ENCODE peak calls at places on chromosomes 7 and 10, in ten cellular contexts. H is HCT116; B is choroid plexus epithelial cell; J is BJ; G is IMR-90; O is fibroblast of pulmonary artery; F is endothelial cell; Q is CD4-positive, alpha-beta T cell; T is brain microvascular endothelial cell; Y is Calu3. E is an unnamed sample.

GRCh38 chr7:138654616-138655015 is 46.5 kb downstream of the SVOPL start:
- DNase-seq in T (no peak), Q (no peak), H (no peak), O (no peak), F (no peak), G (no peak), B (no peak), Y (no peak), J (no peak), E (no peak)

GRCh38 chr10:100501423-100501822 is 18.2 kb downstream of the SEC31B start:
- DNase-seq in T (no peak), B (no peak), F (no peak), Y (no peak), Q (no peak), G (peak), H (no peak), J (no peak), O (peak), E (peak)

GRCh38 chr10:130179640-130180039 is 43.4 kb downstream of the GLRX3 start:
- DNase-seq in F (peak), Y (no peak), Q (peak), T (peak), H (peak), J (peak), G (peak), B (peak), O (peak), E (peak)

GRCh38 chr10:44647877-44648542 is 263.1 kb upstream of the CXCL12 start:
- DNase-seq in G (peak), T (no peak), J (peak), F (no peak), Y (peak), H (no peak), O (peak), B (peak), Q (no peak), E (peak)

GRCh38 chr7:36840930-36841329 is 116.6 kb upstream of the AOAH start:
- DNase-seq in F (no peak), T (no peak), Y (no peak), J (no peak), O (no peak), H (no peak), G (no peak), Q (no peak), B (no peak), E (no peak)

GRCh38 chr10:131000737-131001136 is 310.8 kb downstream of the TCERG1L start:
- DNase-seq in B (no peak), Y (no peak), H (no peak), G (no peak), Q (no peak), O (no peak), T (no peak), F (no peak), J (no peak), E (no peak)

GRCh38 chr7:155003215-155003999 is 483 bp upstream of the PAXIP1 start:
- DNase-seq in Y (peak), Q (peak), T (peak), F (peak), H (peak), B (peak), O (peak), J (no peak), G (peak), E (peak)

GRCh38 chr7:149245244-149245643 is 5.8 kb downstream of the ZNF212 start:
- DNase-seq in Q (no peak), F (no peak), O (no peak), G (peak), T (no peak), J (no peak), Y (no peak), B (no peak), H (no peak), E (no peak)

GRCh38 chr7:91720255-91720937 is 160.1 kb downstream of the MTERF1 start:
- DNase-seq in Q (no peak), O (peak), G (peak), J (no peak), Y (no peak), T (peak), F (no peak), B (peak), H (no peak), E (no peak)

GRCh38 chr10:1530871-1531517 is 206.3 kb downstream of the ADARB2 start:
- DNase-seq in F (no peak), T (no peak), G (no peak), J (no peak), B (no peak), Q (no peak), H (no peak), O (no peak), Y (no peak), E (no peak)

GRCh38 chr7:8063706-8064297 is 95.2 kb downstream of the GLCCI1 start:
- DNase-seq in Q (no peak), H (no peak), O (peak), T (no peak), G (peak), J (no peak), Y (no peak), B (no peak), F (no peak), E (no peak)

GRCh38 chr10:89697946-89698345 is 3.4 kb upstream of the KIF20B start:
- DNase-seq in Y (no peak), G (no peak), J (no peak), F (no peak), H (no peak), O (no peak), B (no peak), T (no peak), Q (no peak), E (no peak)

GRCh38 chr10:3235996-3236510 is 63.5 kb upstream of the PITRM1 start:
- DNase-seq in Q (no peak), B (no peak), Y (no peak), G (no peak), J (no peak), H (no peak), O (no peak), T (no peak), F (no peak), E (no peak)

GRCh38 chr7:117750612-117751563 is 122.4 kb downstream of the CTTNBP2 start:
- DNase-seq in H (no peak), J (no peak), Q (no peak), G (peak), T (no peak), Y (no peak), B (peak), O (peak), F (no peak), E (peak)

GRCh38 chr7:126605553-126605952 is 647.2 kb downstream of the GRM8 start:
- DNase-seq in J (no peak), F (no peak), B (no peak), Q (no peak), T (no peak), O (no peak), G (no peak), Y (no peak), H (no peak), E (no peak)

GRCh38 chr10:3108575-3109105 is 41.3 kb downstream of the PFKP start:
- DNase-seq in Q (no peak), B (no peak), H (no peak), Y (no peak), T (no peak), G (no peak), J (no peak), O (no peak), F (no peak), E (no peak)

GRCh38 chr7:22728416-22729029 is 1.5 kb downstream of the IL6 start:
- DNase-seq in J (no peak), F (peak), Y (peak), Q (no peak), O (peak), G (peak), B (peak), T (peak), H (peak), E (no peak)

GRCh38 chr10:32953277-32953927 is 4.6 kb downstream of the ITGB1 start:
- DNase-seq in T (no peak), B (no peak), J (no peak), H (no peak), O (no peak), F (no peak), G (no peak), Y (no peak), Q (no peak), E (no peak)

GRCh38 chr7:63008366-63008765 is 990.3 kb upstream of the ZNF722 start:
- DNase-seq in O (no peak), F (no peak), T (no peak), Y (no peak), J (no peak), G (no peak), Q (no peak), B (no peak), H (no peak), E (no peak)

GRCh38 chr7:159141159-159141558 is 3.5 kb downstream of the VIPR2 start:
- DNase-seq in O (no peak), T (no peak), G (no peak), Y (no peak), Q (no peak), B (no peak), F (no peak), J (no peak), H (no peak), E (no peak)

GRCh38 chr7:151624246-151624928 is 104.7 kb upstream of the RHEB start:
- DNase-seq in H (no peak), O (no peak), B (no peak), Q (no peak), J (no peak), F (no peak), T (no peak), G (no peak), Y (no peak), E (no peak)

GRCh38 chr7:151623766-151624165 is 104.1 kb upstream of the RHEB start:
- DNase-seq in J (no peak), Y (no peak), Q (no peak), T (peak), O (peak), B (peak), G (peak), F (no peak), H (no peak), E (no peak)

GRCh38 chr7:151628846-151629604 is 109.3 kb upstream of the RHEB start:
- DNase-seq in Q (no peak), T (no peak), J (no peak), F (no peak), H (no peak), O (no peak), G (no peak), B (no peak), Y (no peak), E (no peak)

GRCh38 chr7:151629873-151630272 is 110.2 kb upstream of the RHEB start:
- DNase-seq in F (no peak), B (no peak), H (no peak), G (no peak), O (no peak), Q (no peak), Y (no peak), T (no peak), J (no peak), E (no peak)

DNA sequence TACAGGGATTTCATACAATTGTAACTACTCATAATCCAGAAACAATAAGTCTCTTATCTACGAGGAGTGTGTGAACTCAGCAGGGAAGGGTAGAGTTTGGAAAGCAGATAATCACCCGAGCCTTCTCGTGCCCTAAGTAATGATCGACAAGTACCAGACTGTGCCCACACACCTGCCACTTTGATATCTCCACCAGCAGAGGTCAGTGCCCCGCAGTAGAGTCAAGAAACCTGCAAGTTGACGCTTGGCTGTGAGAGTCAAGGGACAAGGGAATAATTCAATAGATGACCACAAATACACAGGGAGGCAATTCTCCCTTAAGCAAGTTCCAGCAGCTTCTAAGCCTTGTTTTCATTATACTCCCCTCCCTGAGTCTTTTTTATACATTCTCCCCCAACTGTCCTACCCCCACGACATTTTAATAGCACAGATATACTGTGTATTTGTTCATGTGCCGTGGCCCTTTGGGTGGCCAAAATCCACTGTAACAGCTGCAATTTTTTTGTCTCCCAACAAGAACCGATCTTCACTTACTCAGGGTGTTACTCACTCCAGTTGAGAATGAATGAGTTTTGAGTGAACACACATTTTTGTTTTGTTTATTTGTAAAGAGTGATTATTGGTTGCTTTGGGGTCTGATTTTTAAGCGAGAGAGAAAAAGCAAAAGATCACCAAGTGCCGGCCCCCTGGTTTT is 106.9 kb upstream of the RHEB start:
- DNase-seq in G (no peak), O (no peak), Q (peak), J (no peak), F (peak), B (peak), T (no peak), Y (peak), H (no peak), E (no peak)
- TF ChIP-seq CTCF in G (peak), O (peak), Q (peak), J (peak), F (peak), B (peak), T (peak), Y (peak), H (peak), E (peak)

GRCh38 chr7:134548877-134549276 is at the start of gene AKR1B15:
- DNase-seq in B (peak), G (peak), O (peak), Q (no peak), Y (no peak), J (no peak), H (no peak), T (no peak), F (no peak), E (no peak)

GRCh38 chr7:134549366-134549765 is 456 bp downstream of the AKR1B15 start:
- DNase-seq in Y (no peak), O (no peak), J (no peak), T (no peak), F (no peak), Q (no peak), H (no peak), G (no peak), B (no peak), E (no peak)

GRCh38 chr7:134554417-134554966 is 5.6 kb downstream of the AKR1B15 start:
- DNase-seq in F (no peak), T (no peak), Y (no peak), J (no peak), H (no peak), Q (no peak), B (no peak), G (no peak), O (no peak), E (no peak)

GRCh38 chr7:134553976-134554375 is 5.1 kb downstream of the AKR1B15 start:
- DNase-seq in Y (no peak), J (no peak), O (peak), B (peak), H (no peak), G (peak), F (no peak), Q (no peak), T (no peak), E (no peak)

DNA sequence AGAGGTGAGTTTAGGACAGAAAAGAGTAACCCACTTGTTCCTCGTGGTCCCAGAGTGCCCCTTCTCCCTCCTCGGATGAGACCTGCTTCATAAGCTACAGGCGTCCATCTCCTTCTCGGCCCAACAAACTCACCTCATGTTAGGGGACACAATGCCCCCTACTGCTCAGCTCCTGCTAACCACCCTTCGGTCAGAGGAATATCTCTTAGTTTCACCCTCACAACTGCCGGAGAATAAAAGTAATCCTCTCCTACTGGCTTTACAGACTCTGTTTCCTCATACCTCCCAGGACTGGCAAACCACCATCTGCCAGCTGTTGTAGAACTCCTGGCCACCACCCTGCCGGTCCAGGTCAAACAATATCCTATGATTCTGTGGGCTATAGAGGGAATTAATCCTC is 3.2 kb downstream of the AKR1B15 start:
- DNase-seq in T (no peak), H (no peak), F (peak), G (peak), Q (no peak), B (peak), Y (peak), O (peak), J (no peak), E (no peak)
- TF ChIP-seq CTCF in T (peak), H (peak), F (no peak), G (peak), Q (no peak), B (peak), Y (no peak), O (peak), J (peak), E (peak)

DNA sequence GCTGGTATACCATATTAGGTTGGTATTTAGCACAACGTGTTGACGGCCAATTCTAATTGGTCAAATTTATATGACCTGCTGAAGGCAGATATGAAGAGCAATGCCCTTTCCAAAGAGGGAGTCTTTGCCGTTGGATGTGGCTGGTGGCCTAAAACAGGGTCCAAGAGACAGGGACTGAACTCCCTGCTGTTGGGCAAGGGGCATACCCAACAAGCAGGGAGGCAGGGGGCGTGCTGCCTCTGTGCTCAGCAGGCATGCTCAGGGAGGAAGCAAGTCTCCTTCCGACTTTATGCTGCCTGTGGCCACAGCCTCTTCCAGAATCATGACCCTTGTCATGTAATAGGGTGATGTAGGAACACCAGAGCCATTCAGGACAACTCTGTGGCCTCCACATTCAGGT is 167.7 kb upstream of the NPVF start:
- DNase-seq in H (no peak), Q (no peak), B (no peak), O (no peak), G (no peak), Y (no peak), T (no peak), F (no peak), J (no peak), E (no peak)
- TF ChIP-seq CTCF in H (no peak), Q (no peak), B (no peak), O (no peak), G (no peak), Y (no peak), T (no peak), F (no peak), J (no peak), E (no peak)

GRCh38 chr7:135262623-135263320 is 29.1 kb downstream of the STRA8 start:
- DNase-seq in G (no peak), B (no peak), T (no peak), O (no peak), F (no peak), Q (no peak), H (no peak), J (no peak), Y (no peak), E (no peak)
- TF ChIP-seq CTCF in G (no peak), B (no peak), T (no peak), O (no peak), F (no peak), Q (no peak), H (no peak), J (no peak), Y (no peak), E (no peak)

GRCh38 chr10:70920519-70920918 is 32.2 kb upstream of the PCBD1 start:
- DNase-seq in F (no peak), J (no peak), H (no peak), B (no peak), T (no peak), Y (peak), O (no peak), G (no peak), Q (no peak), E (no peak)
- TF ChIP-seq CTCF in F (no peak), J (no peak), H (no peak), B (no peak), T (no peak), Y (no peak), O (no peak), G (no peak), Q (no peak), E (no peak)

DNA sequence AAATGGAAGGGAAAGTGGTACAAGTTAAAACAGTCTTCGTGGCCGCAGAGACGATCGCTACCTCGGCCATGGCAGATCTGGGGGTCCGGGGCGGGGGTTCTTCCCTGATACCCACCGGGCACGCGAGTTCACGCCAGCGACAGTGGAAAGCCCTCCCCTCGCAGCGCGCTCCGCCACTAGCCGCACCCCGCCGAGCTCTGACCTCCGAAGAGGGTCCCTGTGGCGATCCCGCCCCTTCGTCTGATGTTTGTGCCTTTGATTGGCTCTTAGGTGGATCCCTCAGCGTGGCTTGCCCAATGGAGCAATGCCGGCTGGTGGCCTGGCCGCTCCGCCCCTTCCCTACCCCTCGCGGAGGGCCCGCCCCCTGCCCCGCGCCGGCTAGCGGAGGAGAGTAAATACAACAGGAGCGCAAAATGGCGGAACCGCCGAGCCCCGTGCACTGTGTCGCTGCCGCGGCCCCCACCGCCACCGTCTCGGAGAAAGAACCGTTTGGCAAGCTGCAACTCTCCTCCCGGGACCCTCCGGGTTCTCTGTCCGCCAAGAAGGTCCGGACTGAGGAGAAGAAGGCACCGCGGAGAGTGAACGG is at the start of gene RSBN1L:
- DNase-seq in F (peak), B (peak), O (peak), G (peak), Q (peak), H (peak), J (peak), Y (peak), T (peak), E (peak)
- TF ChIP-seq CTCF in F (no peak), B (peak), O (peak), G (peak), Q (peak), H (peak), J (peak), Y (no peak), T (peak), E (peak)

GRCh38 chr7:42457663-42458062 is 220.7 kb upstream of the GLI3 start:
- DNase-seq in H (no peak), B (no peak), Q (no peak), J (no peak), T (no peak), F (no peak), G (no peak), O (no peak), Y (no peak), E (no peak)

GRCh38 chr7:42460948-42461347 is 223.9 kb upstream of the GLI3 start:
- DNase-seq in J (no peak), H (no peak), B (no peak), Q (no peak), O (no peak), F (no peak), G (no peak), Y (no peak), T (no peak), E (no peak)

GRCh38 chr7:42460148-42460547 is 223.1 kb upstream of the GLI3 start:
- DNase-seq in G (no peak), H (no peak), O (no peak), Q (no peak), B (no peak), Y (no peak), J (no peak), F (no peak), T (no peak), E (no peak)

GRCh38 chr7:42456756-42457276 is 219.8 kb upstream of the GLI3 start:
- DNase-seq in G (no peak), O (no peak), Q (no peak), H (no peak), F (no peak), B (no peak), J (no peak), Y (no peak), T (no peak), E (no peak)

GRCh38 chr7:42461537-42461936 is 224.5 kb upstream of the GLI3 start:
- DNase-seq in F (no peak), B (no peak), Y (no peak), O (no peak), H (no peak), Q (no peak), J (no peak), T (no peak), G (no peak), E (no peak)
- TF ChIP-seq CTCF in F (no peak), B (no peak), Y (no peak), O (no peak), H (no peak), Q (no peak), J (no peak), T (no peak), G (no peak), E (no peak)

GRCh38 chr7:135557455-135558336 is at the start of gene NUP205:
- DNase-seq in Y (peak), J (peak), B (peak), G (peak), Q (peak), O (peak), F (peak), H (peak), T (peak), E (peak)
- TF ChIP-seq CTCF in Y (no peak), J (no peak), B (no peak), G (no peak), Q (no peak), O (no peak), F (no peak), H (no peak), T (no peak), E (no peak)

E was measured in AG09319.